ENCODE peak calls at places on chromosomes 3 and 15, in four cellular contexts. One of them, this sample, is unnamed.

GRCh38 chr3:142315083-142315482 is 89.7 kb upstream of the GK5 start:
- DNase-seq in left colon: no peak
- DNase-seq in naive thymus-derived CD4-positive, alpha-beta T cell: no peak
- DNase-seq in lung: no peak
- DNase-seq in this sample: no peak

GRCh38 chr3:122974764-122975162 is 52.8 kb downstream of the SEMA5B start:
- DNase-seq in left colon: no peak
- DNase-seq in lung: no peak
- DNase-seq in naive thymus-derived CD4-positive, alpha-beta T cell: no peak
- DNase-seq in this sample: no peak

GRCh38 chr15:74376825-74377581 is 9.6 kb upstream of the CYP11A1 start:
- DNase-seq in naive thymus-derived CD4-positive, alpha-beta T cell: no peak
- DNase-seq in left colon: no peak
- DNase-seq in lung: no peak
- DNase-seq in this sample: peak

GRCh38 chr15:64623347-64624024 is 151.9 kb downstream of the RBPMS2 start:
- DNase-seq in lung: no peak
- DNase-seq in naive thymus-derived CD4-positive, alpha-beta T cell: no peak
- DNase-seq in left colon: no peak
- DNase-seq in this sample: no peak

GRCh38 chr15:101675796-101676582 is 23.8 kb upstream of the TM2D3 start:
- DNase-seq in left colon: no peak
- DNase-seq in naive thymus-derived CD4-positive, alpha-beta T cell: no peak
- DNase-seq in lung: no peak
- DNase-seq in this sample: no peak

GRCh38 chr3:49410102-49410843 is 1.5 kb downstream of the RHOA start:
- DNase-seq in left colon: no peak
- DNase-seq in naive thymus-derived CD4-positive, alpha-beta T cell: no peak
- DNase-seq in lung: no peak
- DNase-seq in this sample: no peak

GRCh38 chr15:40279437-40280141 is 3.3 kb downstream of the ANKRD63 start:
- DNase-seq in naive thymus-derived CD4-positive, alpha-beta T cell: peak
- DNase-seq in lung: peak
- DNase-seq in left colon: peak
- DNase-seq in this sample: peak

GRCh38 chr3:65596511-65597224 is 442.1 kb downstream of the MAGI1 start:
- DNase-seq in left colon: no peak
- DNase-seq in naive thymus-derived CD4-positive, alpha-beta T cell: no peak
- DNase-seq in lung: no peak
- DNase-seq in this sample: peak

GRCh38 chr3:57018246-57018645 is 42.2 kb upstream of the SPATA12 start:
- DNase-seq in left colon: no peak
- DNase-seq in naive thymus-derived CD4-positive, alpha-beta T cell: no peak
- DNase-seq in lung: no peak
- DNase-seq in this sample: no peak

GRCh38 chr15:55260562-55261131 is 29.0 kb downstream of the RAB27A start:
- DNase-seq in left colon: no peak
- DNase-seq in naive thymus-derived CD4-positive, alpha-beta T cell: no peak
- DNase-seq in lung: no peak
- DNase-seq in this sample: no peak

GRCh38 chr3:25584011-25584789 is 80.5 kb downstream of the TOP2B start:
- DNase-seq in left colon: no peak
- DNase-seq in lung: peak
- DNase-seq in naive thymus-derived CD4-positive, alpha-beta T cell: no peak
- DNase-seq in this sample: no peak

GRCh38 chr3:34882764-34883163 is 756.6 kb upstream of the ARPP21 start:
- DNase-seq in lung: no peak
- DNase-seq in naive thymus-derived CD4-positive, alpha-beta T cell: no peak
- DNase-seq in left colon: no peak
- DNase-seq in this sample: peak

GRCh38 chr3:23111286-23111685 is 91.8 kb upstream of the UBE2E2 start:
- DNase-seq in naive thymus-derived CD4-positive, alpha-beta T cell: no peak
- DNase-seq in lung: no peak
- DNase-seq in left colon: no peak
- DNase-seq in this sample: no peak

GRCh38 chr3:52015431-52016256 is 19.9 kb upstream of the RPL29 start:
- DNase-seq in left colon: no peak
- DNase-seq in naive thymus-derived CD4-positive, alpha-beta T cell: no peak
- DNase-seq in lung: no peak
- DNase-seq in this sample: peak

GRCh38 chr3:52078781-52079560 is 22.6 kb upstream of the DUSP7 start:
- DNase-seq in naive thymus-derived CD4-positive, alpha-beta T cell: no peak
- DNase-seq in left colon: no peak
- DNase-seq in lung: no peak
- DNase-seq in this sample: no peak

GRCh38 chr15:88568589-88568988 is 22.1 kb upstream of the DET1 start:
- DNase-seq in naive thymus-derived CD4-positive, alpha-beta T cell: no peak
- DNase-seq in left colon: no peak
- DNase-seq in lung: no peak
- DNase-seq in this sample: no peak

GRCh38 chr3:40366203-40367162 is 20.5 kb upstream of the ENTPD3 start:
- DNase-seq in naive thymus-derived CD4-positive, alpha-beta T cell: no peak
- DNase-seq in lung: no peak
- DNase-seq in left colon: no peak
- DNase-seq in this sample: no peak

GRCh38 chr3:183233986-183234385 is 19.1 kb upstream of the B3GNT5 start:
- DNase-seq in left colon: no peak
- DNase-seq in naive thymus-derived CD4-positive, alpha-beta T cell: no peak
- DNase-seq in lung: no peak
- DNase-seq in this sample: no peak

GRCh38 chr15:64274541-64274940 is 81.4 kb downstream of the CSNK1G1 start:
- DNase-seq in left colon: no peak
- DNase-seq in lung: no peak
- DNase-seq in naive thymus-derived CD4-positive, alpha-beta T cell: no peak
- DNase-seq in this sample: no peak

GRCh38 chr3:171168086-171168485 is 141.6 kb upstream of the SLC2A2 start:
- DNase-seq in left colon: no peak
- DNase-seq in lung: no peak
- DNase-seq in naive thymus-derived CD4-positive, alpha-beta T cell: no peak
- DNase-seq in this sample: no peak

GRCh38 chr3:186871403-186871924 is 29.0 kb downstream of the ADIPOQ start:
- DNase-seq in left colon: no peak
- DNase-seq in lung: no peak
- DNase-seq in naive thymus-derived CD4-positive, alpha-beta T cell: no peak
- DNase-seq in this sample: no peak

GRCh38 chr3:113495035-113495434 is 19.9 kb downstream of the SPICE1 start:
- DNase-seq in lung: no peak
- DNase-seq in naive thymus-derived CD4-positive, alpha-beta T cell: peak
- DNase-seq in left colon: peak
- DNase-seq in this sample: peak

GRCh38 chr15:89038146-89038545 is 50.1 kb upstream of the ABHD2 start:
- DNase-seq in left colon: no peak
- DNase-seq in naive thymus-derived CD4-positive, alpha-beta T cell: no peak
- DNase-seq in lung: no peak
- DNase-seq in this sample: no peak

GRCh38 chr3:125383744-125384143 is 8.6 kb upstream of the ZNF148 start:
- DNase-seq in naive thymus-derived CD4-positive, alpha-beta T cell: no peak
- DNase-seq in lung: no peak
- DNase-seq in left colon: no peak
- DNase-seq in this sample: no peak

GRCh38 chr3:164155386-164155785 is 922.9 kb downstream of the SI start:
- DNase-seq in naive thymus-derived CD4-positive, alpha-beta T cell: no peak
- DNase-seq in left colon: no peak
- DNase-seq in lung: no peak
- DNase-seq in this sample: no peak

GRCh38 chr3:15015456-15015855 is 49.7 kb downstream of the MRPS25 start:
- DNase-seq in lung: no peak
- DNase-seq in naive thymus-derived CD4-positive, alpha-beta T cell: no peak
- DNase-seq in left colon: no peak
- DNase-seq in this sample: no peak

GRCh38 chr3:54897028-54897711 is 30.7 kb downstream of the LRTM1 start:
- DNase-seq in naive thymus-derived CD4-positive, alpha-beta T cell: no peak
- DNase-seq in lung: no peak
- DNase-seq in left colon: no peak
- DNase-seq in this sample: no peak

GRCh38 chr3:172146349-172146748 is 107.0 kb downstream of the FNDC3B start:
- DNase-seq in left colon: no peak
- DNase-seq in lung: no peak
- DNase-seq in naive thymus-derived CD4-positive, alpha-beta T cell: no peak
- DNase-seq in this sample: no peak

GRCh38 chr3:123076496-123077418 is 9.9 kb downstream of the PDIA5 start:
- DNase-seq in naive thymus-derived CD4-positive, alpha-beta T cell: no peak
- DNase-seq in lung: peak
- DNase-seq in left colon: no peak
- DNase-seq in this sample: peak

GRCh38 chr3:119609301-119609700 is 11.6 kb downstream of the PLA1A start:
- DNase-seq in lung: no peak
- DNase-seq in left colon: no peak
- DNase-seq in naive thymus-derived CD4-positive, alpha-beta T cell: no peak
- DNase-seq in this sample: no peak

GRCh38 chr3:127254730-127255129 is 33.1 kb downstream of the PRR20G start:
- DNase-seq in left colon: no peak
- DNase-seq in lung: no peak
- DNase-seq in naive thymus-derived CD4-positive, alpha-beta T cell: no peak
- DNase-seq in this sample: no peak

GRCh38 chr3:46209053-46209452 is 940 bp upstream of the CCR1 start:
- DNase-seq in left colon: no peak
- DNase-seq in lung: no peak
- DNase-seq in naive thymus-derived CD4-positive, alpha-beta T cell: no peak
- DNase-seq in this sample: no peak

GRCh38 chr15:71627604-71628003 is 182.8 kb upstream of the NR2E3 start:
- DNase-seq in lung: no peak
- DNase-seq in left colon: no peak
- DNase-seq in naive thymus-derived CD4-positive, alpha-beta T cell: no peak
- DNase-seq in this sample: no peak

GRCh38 chr15:85539491-85539890 is 159.1 kb downstream of the AKAP13 start:
- DNase-seq in naive thymus-derived CD4-positive, alpha-beta T cell: no peak
- DNase-seq in lung: no peak
- DNase-seq in left colon: no peak
- DNase-seq in this sample: no peak

GRCh38 chr15:70528816-70529215 is 234.5 kb downstream of the UACA start:
- DNase-seq in lung: no peak
- DNase-seq in naive thymus-derived CD4-positive, alpha-beta T cell: no peak
- DNase-seq in left colon: no peak
- DNase-seq in this sample: no peak

GRCh38 chr3:89314454-89314853 is 207.0 kb downstream of the EPHA3 start:
- DNase-seq in naive thymus-derived CD4-positive, alpha-beta T cell: no peak
- DNase-seq in lung: no peak
- DNase-seq in left colon: no peak
- DNase-seq in this sample: peak

GRCh38 chr15:63905558-63906265 is 72.0 kb upstream of the HERC1 start:
- DNase-seq in left colon: no peak
- DNase-seq in lung: no peak
- DNase-seq in naive thymus-derived CD4-positive, alpha-beta T cell: no peak
- DNase-seq in this sample: no peak